ENCODE peak calls at places on chromosomes 7 and 10, in five cellular contexts. R is HEK293T, Q is NT2/D1, S is H1, H is GM12878. L is an unnamed sample.

GRCh38 chr10:48670978-48671913 is 13.4 kb upstream of the WDFY4 start:
- DNase-seq in S (no peak), H (no peak), R (no peak), Q (no peak), L (no peak)

GRCh38 chr10:71262027-71262426 is 49.7 kb downstream of the UNC5B start:
- DNase-seq in Q (no peak), H (no peak), R (no peak), S (no peak), L (no peak)

GRCh38 chr10:20195076-20195475 is 378.8 kb downstream of the PLXDC2 start:
- DNase-seq in R (no peak), Q (no peak), H (no peak), S (no peak), L (no peak)

GRCh38 chr7:153444591-153444990 is 607.6 kb upstream of the DPP6 start:
- DNase-seq in H (no peak), R (no peak), S (no peak), Q (no peak), L (no peak)

GRCh38 chr7:115387168-115387567 is 465.3 kb downstream of the MDFIC start:
- DNase-seq in S (no peak), R (no peak), H (no peak), Q (no peak), L (no peak)

GRCh38 chr10:13834581-13835286 is 248.0 kb downstream of the PRPF18 start:
- DNase-seq in Q (peak), H (no peak), S (no peak), R (peak), L (no peak)

GRCh38 chr10:59234194-59234593 is 57.8 kb downstream of the PHYHIPL start:
- DNase-seq in H (no peak), R (no peak), Q (no peak), S (no peak), L (no peak)

GRCh38 chr10:99172130-99172738 is 63.4 kb downstream of the HPSE2 start:
- DNase-seq in S (peak), Q (peak), H (no peak), R (peak), L (peak)

GRCh38 chr10:67883710-67884312 is 645 bp upstream of the SIRT1 start:
- DNase-seq in Q (no peak), S (no peak), H (no peak), R (no peak), L (no peak)

GRCh38 chr7:7641129-7641663 is 644 bp downstream of the UMAD1 start:
- DNase-seq in S (no peak), Q (peak), H (no peak), R (peak), L (peak)

GRCh38 chr10:127888526-127889312 is 4.0 kb downstream of the CLRN3 start:
- DNase-seq in S (no peak), H (no peak), Q (no peak), R (no peak), L (no peak)

GRCh38 chr7:155825346-155825745 is 13.1 kb upstream of the SHH start:
- DNase-seq in H (no peak), R (no peak), Q (no peak), S (no peak), L (no peak)

GRCh38 chr7:48635796-48636195 is 288.6 kb upstream of the CDC14C start:
- DNase-seq in S (no peak), Q (no peak), R (no peak), H (no peak), L (no peak)

GRCh38 chr10:127012769-127013152 is 107.5 kb downstream of the DOCK1 start:
- DNase-seq in Q (no peak), H (no peak), S (no peak), R (no peak), L (no peak)

GRCh38 chr7:103712991-103713778 is 267.2 kb upstream of the SLC26A5 start:
- DNase-seq in Q (no peak), R (no peak), H (no peak), S (no peak), L (no peak)

GRCh38 chr10:91610444-91610843 is 22.4 kb downstream of the PPP1R3C start:
- DNase-seq in R (no peak), H (no peak), Q (no peak), S (no peak), L (no peak)
- TF ChIP-seq SUZ12 in R (no peak), H (no peak), Q (no peak), S (no peak), L (no peak)

DNA sequence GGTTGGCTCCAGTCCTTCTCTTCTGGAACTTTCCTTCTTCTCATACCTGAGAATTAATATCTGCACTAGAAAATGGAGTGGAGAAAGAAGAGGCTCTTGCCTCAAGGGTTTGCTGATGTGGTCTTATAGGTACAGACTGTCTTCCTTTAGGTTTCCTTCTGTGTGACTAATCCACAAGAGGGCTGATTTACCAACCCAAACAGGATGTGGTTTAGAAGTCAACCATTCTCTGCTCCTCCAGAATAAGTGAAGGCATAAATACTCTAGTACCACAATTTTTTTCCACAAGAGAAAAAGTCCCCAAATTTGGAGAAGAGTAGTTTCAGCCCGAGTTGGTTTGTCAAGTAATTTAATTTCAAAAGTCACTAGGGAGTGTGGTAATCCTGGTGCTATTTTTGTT is 85.8 kb downstream of the NRP1 start:
- DNase-seq in R (no peak), H (no peak), S (no peak), Q (no peak), L (no peak)
- TF ChIP-seq SUZ12 in R (no peak), H (no peak), S (no peak), Q (no peak), L (no peak)

GRCh38 chr7:36565792-36566356 is 158.4 kb downstream of the AOAH start:
- DNase-seq in H (no peak), R (no peak), Q (no peak), S (no peak), L (no peak)

GRCh38 chr7:36564500-36564899 is 159.8 kb downstream of the AOAH start:
- DNase-seq in Q (no peak), R (no peak), S (no peak), H (no peak), L (no peak)

GRCh38 chr7:36570508-36571219 is 153.6 kb downstream of the AOAH start:
- DNase-seq in H (no peak), R (no peak), S (no peak), Q (no peak), L (no peak)

GRCh38 chr7:36567699-36568436 is 156.4 kb downstream of the AOAH start:
- DNase-seq in Q (peak), H (no peak), S (no peak), R (no peak), L (no peak)

GRCh38 chr7:36568437-36568818 is 155.9 kb downstream of the AOAH start:
- DNase-seq in R (no peak), Q (no peak), S (no peak), H (no peak), L (no peak)
- TF ChIP-seq SUZ12 in R (no peak), Q (no peak), S (no peak), H (no peak), L (no peak)

GRCh38 chr7:5396542-5396941 is 27.1 kb downstream of the TNRC18 start:
- DNase-seq in R (no peak), Q (no peak), H (peak), S (no peak), L (no peak)
- TF ChIP-seq SUZ12 in R (no peak), Q (no peak), H (no peak), S (no peak), L (no peak)

GRCh38 chr10:63910806-63911205 is 389.6 kb downstream of the REEP3 start:
- DNase-seq in Q (peak), R (no peak), H (no peak), S (no peak), L (no peak)
- TF ChIP-seq SUZ12 in Q (no peak), R (no peak), H (no peak), S (no peak), L (no peak)

DNA sequence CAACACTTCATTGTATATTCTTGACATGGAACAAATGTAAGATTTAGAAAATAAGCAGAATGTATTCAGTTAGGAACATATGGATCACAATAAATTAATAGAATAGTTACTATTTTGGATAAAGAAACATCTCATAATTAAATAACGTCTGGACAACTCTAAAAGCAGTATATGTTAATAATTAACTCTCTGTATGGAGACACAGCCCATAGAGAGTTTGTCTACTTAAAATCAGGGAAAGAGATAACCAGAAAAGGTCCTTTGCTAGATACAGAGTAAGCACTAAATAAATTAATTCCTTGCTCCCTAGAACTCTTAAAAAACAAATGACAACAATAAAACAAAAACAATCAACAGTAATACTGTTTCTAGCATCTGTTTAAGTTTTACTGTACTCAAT is 184.4 kb upstream of the THSD7A start:
- DNase-seq in S (no peak), R (no peak), H (no peak), Q (no peak), L (no peak)
- TF ChIP-seq SUZ12 in S (no peak), R (no peak), H (no peak), Q (no peak), L (no peak)

GRCh38 chr7:158816271-158816670 is 13.0 kb downstream of the ESYT2 start:
- DNase-seq in Q (no peak), R (no peak), S (no peak), H (no peak), L (no peak)
- TF ChIP-seq SUZ12 in Q (no peak), R (no peak), S (no peak), H (no peak), L (no peak)

GRCh38 chr7:39750253-39750994 is 127.1 kb downstream of the RALA start:
- DNase-seq in Q (no peak), R (no peak), S (no peak), H (no peak), L (peak)

GRCh38 chr7:39753823-39754325 is 130.5 kb downstream of the RALA start:
- DNase-seq in H (no peak), S (no peak), Q (no peak), R (no peak), L (no peak)

GRCh38 chr7:39758234-39758970 is 135.0 kb downstream of the RALA start:
- DNase-seq in S (no peak), Q (no peak), R (no peak), H (no peak), L (no peak)

GRCh38 chr7:39757604-39758003 is 134.2 kb downstream of the RALA start:
- DNase-seq in S (no peak), R (no peak), H (no peak), Q (no peak), L (no peak)

GRCh38 chr7:39754326-39755120 is 131.2 kb downstream of the RALA start:
- DNase-seq in S (no peak), H (no peak), R (peak), Q (no peak), L (no peak)
- TF ChIP-seq SUZ12 in S (no peak), H (no peak), R (no peak), Q (no peak), L (no peak)

DNA sequence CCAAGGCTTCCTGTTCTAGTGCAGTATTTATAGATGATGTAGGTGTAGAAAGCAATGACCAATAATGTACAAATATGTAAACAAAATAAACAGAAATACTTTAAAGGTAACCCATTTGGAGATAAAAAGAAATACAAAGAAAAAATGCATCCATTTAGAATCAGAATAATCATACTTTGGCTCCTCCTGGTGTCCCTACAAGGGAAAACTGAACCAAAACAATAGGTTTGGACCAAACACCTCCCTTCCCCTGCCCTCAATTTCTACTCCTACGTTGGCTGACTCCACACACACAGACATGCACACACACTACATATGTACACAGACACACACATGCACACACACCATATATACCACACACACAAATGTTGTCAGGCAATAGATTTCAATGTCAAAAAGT is 36.0 kb downstream of the C10orf143 start:
- DNase-seq in H (no peak), Q (no peak), S (no peak), R (no peak), L (no peak)
- TF ChIP-seq SUZ12 in H (no peak), Q (no peak), S (no peak), R (no peak), L (no peak)

GRCh38 chr7:156979007-156979606 is 29.6 kb downstream of the NOM1 start:
- DNase-seq in R (no peak), Q (no peak), S (no peak), H (no peak), L (no peak)
- TF ChIP-seq SUZ12 in R (no peak), Q (no peak), S (no peak), H (no peak), L (no peak)

L was measured in HepG2.